ENCODE peak calls at places on chromosomes 1 and 21, in ten cellular contexts. Y, G, E, C, M, O, S, P, K and R are unnamed samples. For H3K4me1, the result is how much of the 10 kb centered on the place peaks cover.

GRCh38 chr1:156592910-156593732 is 1.5 kb downstream of the NAXE start:
- DNase-seq in Y (no peak), G (no peak), E (no peak), C (no peak), M (no peak), O (no peak), S (no peak), P (no peak), K (no peak), R (no peak)

GRCh38 chr1:105608713-105609112 is 1447.8 kb upstream of the PRMT6 start:
- DNase-seq in Y (peak), G (peak), E (no peak), C (peak), M (no peak), O (no peak), S (no peak), P (no peak), K (no peak), R (no peak)

GRCh38 chr1:34163792-34164509 is 1.1 kb downstream of the CSMD2 start:
- DNase-seq in Y (peak), G (no peak), E (no peak), C (no peak), M (no peak), O (peak), S (peak), P (no peak), K (no peak), R (no peak)

GRCh38 chr1:117631361-117631760 is 25.5 kb downstream of the TENT5C start:
- DNase-seq in Y (no peak), G (no peak), E (no peak), C (no peak), M (no peak), O (no peak), S (no peak), P (no peak), K (no peak), R (no peak)

GRCh38 chr1:30668026-30668425 is 55.4 kb downstream of the MATN1 start:
- DNase-seq in Y (no peak), G (no peak), E (no peak), C (no peak), M (peak), O (no peak), S (no peak), P (no peak), K (no peak), R (no peak)

GRCh38 chr1:94602802-94603625 is 61.5 kb upstream of the F3 start:
- DNase-seq in Y (no peak), G (no peak), E (no peak), C (peak), M (no peak), O (no peak), S (no peak), P (no peak), K (no peak), R (no peak)

GRCh38 chr1:24720152-24720551 is 25.1 kb upstream of the CLIC4 start:
- DNase-seq in Y (no peak), G (no peak), E (no peak), C (peak), M (peak), O (peak), S (peak), P (peak), K (peak), R (no peak)

GRCh38 chr1:246961939-246962373 is 30.2 kb upstream of the AHCTF1 start:
- DNase-seq in Y (no peak), G (no peak), E (no peak), C (peak), M (no peak), O (peak), S (peak), P (no peak), K (peak), R (no peak)

GRCh38 chr1:202589190-202589680 is 121.0 kb downstream of the SYT2 start:
- DNase-seq in Y (peak), G (peak), E (no peak), C (peak), M (peak), O (peak), S (peak), P (peak), K (peak), R (no peak)

GRCh38 chr21:37937668-37938067 is 21.4 kb upstream of the KCNJ6 start:
- DNase-seq in Y (no peak), G (no peak), E (no peak), C (no peak), M (no peak), O (no peak), S (no peak), P (no peak), K (no peak), R (no peak)

GRCh38 chr1:75134656-75134938 is 409 bp downstream of the LHX8 start:
- DNase-seq in Y (peak), G (no peak), E (no peak), C (no peak), M (no peak), O (no peak), S (no peak), P (no peak), K (no peak), R (no peak)

GRCh38 chr1:231338270-231339128 is at the start of gene SPRTN:
- DNase-seq in Y (peak), G (no peak), E (no peak), C (peak), M (peak), O (no peak), S (no peak), P (no peak), K (no peak), R (no peak)

GRCh38 chr1:27120849-27121248 is 34.1 kb downstream of the SLC9A1 start:
- DNase-seq in Y (no peak), G (no peak), E (no peak), C (no peak), M (no peak), O (no peak), S (no peak), P (no peak), K (no peak), R (no peak)

GRCh38 chr1:27117733-27118439 is 37.0 kb downstream of the SLC9A1 start:
- DNase-seq in Y (no peak), G (no peak), E (no peak), C (peak), M (no peak), O (no peak), S (no peak), P (no peak), K (no peak), R (no peak)

GRCh38 chr1:27116697-27117096 is 38.2 kb downstream of the SLC9A1 start:
- DNase-seq in Y (no peak), G (no peak), E (no peak), C (peak), M (no peak), O (no peak), S (no peak), P (no peak), K (no peak), R (no peak)

GRCh38 chr1:27116210-27116609 is 38.7 kb downstream of the SLC9A1 start:
- DNase-seq in Y (no peak), G (no peak), E (no peak), C (peak), M (no peak), O (peak), S (no peak), P (no peak), K (peak), R (no peak)

GRCh38 chr1:27119270-27119618 is 35.7 kb downstream of the SLC9A1 start:
- DNase-seq in Y (no peak), G (no peak), E (no peak), C (no peak), M (no peak), O (no peak), S (no peak), P (no peak), K (no peak), R (no peak)
- H3K4me1 ChIP-seq in Y (under half), G (under half), E (under half), C (under half), M (half or more), O (under half), S (under half), P (half or more), K (under half), R (under half)

GRCh38 chr1:233614173-233614742 is 352 bp downstream of the KCNK1 start:
- DNase-seq in Y (peak), G (peak), E (no peak), C (peak), M (no peak), O (peak), S (peak), P (no peak), K (peak), R (no peak)
- H3K4me3 ChIP-seq in Y (peak), G (peak), E (no peak), C (peak), M (peak), O (no peak), S (peak), P (peak), K (peak), R (no peak)

GRCh38 chr1:15198684-15199083 is 45.1 kb downstream of the TMEM51 start:
- DNase-seq in Y (no peak), G (no peak), E (no peak), C (no peak), M (no peak), O (no peak), S (no peak), P (no peak), K (no peak), R (no peak)
- H3K4me1 ChIP-seq in Y (under half), G (half or more), E (under half), C (under half), M (under half), O (under half), S (under half), P (under half), K (under half), R (under half)

GRCh38 chr1:203992440-203992839 is 80.5 kb upstream of the SOX13 start:
- DNase-seq in Y (no peak), G (no peak), E (no peak), C (no peak), M (no peak), O (no peak), S (no peak), P (no peak), K (no peak), R (no peak)
- H3K4me3 ChIP-seq in Y (no peak), G (no peak), E (no peak), C (no peak), M (no peak), O (no peak), S (no peak), P (no peak), K (no peak), R (no peak)

GRCh38 chr1:39210649-39211048 is 6.2 kb downstream of the MACF1 start:
- DNase-seq in Y (no peak), G (no peak), E (no peak), C (no peak), M (no peak), O (no peak), S (no peak), P (no peak), K (no peak), R (no peak)

GRCh38 chr1:39205102-39205780 is 746 bp downstream of the MACF1 start:
- DNase-seq in Y (no peak), G (no peak), E (peak), C (peak), M (no peak), O (no peak), S (no peak), P (peak), K (peak), R (peak)

GRCh38 chr1:39204441-39205081 is at the start of gene MACF1:
- DNase-seq in Y (peak), G (peak), E (no peak), C (peak), M (peak), O (peak), S (peak), P (peak), K (peak), R (no peak)

DNA sequence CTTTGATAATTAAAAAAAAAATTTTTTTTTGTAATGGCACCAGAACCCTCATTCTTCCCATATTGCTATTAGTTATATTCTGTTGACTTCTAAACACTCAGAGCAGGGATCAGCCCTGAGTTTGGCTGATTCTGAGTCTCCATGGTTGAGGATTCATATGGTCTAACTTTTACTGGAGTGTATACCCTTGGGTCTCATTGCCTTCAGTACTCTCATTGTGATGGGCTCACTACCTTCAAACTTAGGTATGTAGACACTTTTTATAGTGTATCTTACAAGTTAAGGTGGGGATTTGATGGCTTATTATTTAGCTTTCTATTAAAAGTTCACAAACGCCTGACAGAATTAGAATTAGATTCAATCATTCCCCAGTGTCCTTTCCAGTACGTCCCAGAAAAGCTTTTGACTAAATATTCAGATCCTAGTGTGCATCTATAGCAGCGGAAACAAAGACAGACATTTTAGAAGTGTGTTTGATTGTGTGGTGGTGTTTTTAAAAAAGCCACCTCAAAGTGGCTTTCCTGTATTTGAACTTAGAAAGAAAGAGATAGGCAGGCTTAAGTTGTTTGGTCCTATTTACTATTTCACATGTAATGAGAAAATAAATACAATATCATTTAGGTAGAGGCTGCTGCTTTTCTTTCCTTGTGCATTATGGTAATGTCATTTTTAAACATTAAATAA is 1.4 kb downstream of the MACF1 start:
- DNase-seq in Y (no peak), G (no peak), E (peak), C (no peak), M (no peak), O (no peak), S (no peak), P (no peak), K (no peak), R (no peak)
- H3K4me1 ChIP-seq in Y (under half), G (under half), E (under half), C (under half), M (under half), O (under half), S (under half), P (half or more), K (under half), R (under half)

GRCh38 chr21:46320331-46320801 is 3.3 kb downstream of the C21orf58 start:
- DNase-seq in Y (no peak), G (no peak), E (no peak), C (no peak), M (no peak), O (no peak), S (no peak), P (no peak), K (no peak), R (no peak)

GRCh38 chr21:46318464-46318845 is 5.2 kb downstream of the C21orf58 start:
- DNase-seq in Y (no peak), G (no peak), E (no peak), C (no peak), M (no peak), O (no peak), S (no peak), P (no peak), K (no peak), R (no peak)

GRCh38 chr21:46316708-46317324 is 6.9 kb downstream of the C21orf58 start:
- DNase-seq in Y (no peak), G (no peak), E (no peak), C (no peak), M (no peak), O (no peak), S (no peak), P (no peak), K (no peak), R (no peak)

GRCh38 chr21:46319192-46319591 is 4.5 kb downstream of the C21orf58 start:
- DNase-seq in Y (no peak), G (no peak), E (no peak), C (no peak), M (no peak), O (no peak), S (no peak), P (no peak), K (no peak), R (no peak)

GRCh38 chr21:46317710-46318463 is 5.8 kb downstream of the C21orf58 start:
- DNase-seq in Y (peak), G (no peak), E (no peak), C (no peak), M (no peak), O (no peak), S (no peak), P (no peak), K (no peak), R (no peak)
- H3K4me3 ChIP-seq in Y (peak), G (no peak), E (no peak), C (no peak), M (no peak), O (no peak), S (no peak), P (no peak), K (no peak), R (no peak)

GRCh38 chr1:154407021-154407865 is 2.1 kb downstream of the IL6R start:
- DNase-seq in Y (no peak), G (no peak), E (no peak), C (peak), M (no peak), O (no peak), S (no peak), P (no peak), K (no peak), R (peak)
- H3K4me1 ChIP-seq in Y (under half), G (under half), E (half or more), C (under half), M (half or more), O (under half), S (half or more), P (half or more), K (under half), R (half or more)